ENCODE peak calls at places on chromosomes 5 and 9, in four cellular contexts. R is K562, J is HepG2, D is GM12878. V is an unnamed sample.

GRCh38 chr5:85868070-85868469 is 749.7 kb upstream of the COX7C start:
- DNase-seq in D (no peak), J (peak; percentile 49), R (no peak), V (no peak)

GRCh38 chr5:179343021-179343781 is 2.1 kb downstream of the ADAMTS2 start:
- DNase-seq in R (no peak), D (no peak), J (no peak), V (no peak)

GRCh38 chr9:77455312-77455927 is 192.7 kb downstream of the GNA14 start:
- DNase-seq in D (no peak), J (peak; percentile 33), R (no peak), V (peak; percentile 65)

GRCh38 chr5:61307611-61308010 is 24.4 kb upstream of the ZSWIM6 start:
- DNase-seq in R (no peak), D (no peak), J (no peak), V (no peak)

GRCh38 chr9:22863736-22864135 is 417.1 kb downstream of the DMRTA1 start:
- DNase-seq in J (no peak), D (no peak), R (no peak), V (no peak)

GRCh38 chr9:93096131-93096802 is at the start of gene CARD19:
- DNase-seq in D (no peak), J (no peak), R (no peak), V (peak; percentile 35)

GRCh38 chr5:132183723-132184122 is 43.9 kb downstream of the P4HA2 start:
- DNase-seq in J (no peak), R (no peak), D (no peak), V (no peak)

GRCh38 chr9:17031546-17031945 is 103.3 kb upstream of the CNTLN start:
- DNase-seq in R (no peak), J (no peak), D (no peak), V (no peak)

GRCh38 chr5:147382776-147383175 is 127.1 kb downstream of the DPYSL3 start:
- DNase-seq in J (no peak), D (no peak), R (no peak), V (no peak)

GRCh38 chr5:219492-219891 is 1.4 kb downstream of the SDHA start:
- DNase-seq in D (no peak), J (no peak), R (no peak), V (no peak)

GRCh38 chr9:4555251-4555650 is 65.0 kb downstream of the SLC1A1 start:
- DNase-seq in R (no peak), D (no peak), J (no peak), V (no peak)

GRCh38 chr9:33697171-33697570 is 98.2 kb upstream of the PRSS3 start:
- DNase-seq in D (no peak), J (no peak), R (no peak), V (no peak)

GRCh38 chr5:97846646-97847045 is 663.6 kb upstream of the RIOK2 start:
- DNase-seq in D (no peak), J (no peak), R (no peak), V (no peak)

GRCh38 chr5:41415242-41415641 is 95.2 kb downstream of the PLCXD3 start:
- DNase-seq in J (no peak), R (no peak), D (no peak), V (no peak)

GRCh38 chr5:1127991-1128785 is 16.3 kb upstream of the SLC12A7 start:
- DNase-seq in R (no peak), J (no peak), D (no peak), V (no peak)

DNA sequence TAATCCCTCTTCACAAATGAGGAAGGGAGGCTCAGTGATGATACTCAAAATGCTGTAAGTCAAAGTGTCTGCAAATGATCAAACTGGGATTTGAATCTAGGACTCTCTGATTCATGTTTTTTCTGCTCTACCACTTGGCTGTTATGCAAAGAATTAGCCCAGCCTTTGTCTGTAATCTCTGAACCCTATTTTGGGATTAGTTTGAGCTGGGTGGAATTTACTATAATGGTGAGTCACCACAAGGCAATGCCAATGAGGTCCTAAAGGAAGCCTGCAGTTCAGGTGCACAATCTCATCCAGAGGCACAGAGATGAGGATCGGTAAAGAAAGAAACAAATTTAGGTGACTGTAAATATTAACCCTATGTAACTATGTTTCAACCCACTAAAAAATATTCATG is 29.2 kb downstream of the RFK start:
- DNase-seq in J (peak; percentile 78), R (no peak), D (no peak), V (no peak)
- TF ChIP-seq FOXK2 in J (no peak), R (no peak), D (no peak), V (no peak)

GRCh38 chr9:2180171-2180570 is 165.0 kb downstream of the SMARCA2 start:
- DNase-seq in J (no peak), R (no peak), D (no peak), V (no peak)

GRCh38 chr9:2178034-2178734 is 163.0 kb downstream of the SMARCA2 start:
- DNase-seq in D (no peak), R (no peak), J (no peak), V (no peak)

GRCh38 chr9:2181794-2182193 is 166.6 kb downstream of the SMARCA2 start:
- DNase-seq in R (peak; percentile 25), J (no peak), D (no peak), V (peak; percentile 20)

GRCh38 chr9:2180704-2181103 is 165.6 kb downstream of the SMARCA2 start:
- DNase-seq in J (no peak), D (no peak), R (no peak), V (no peak)

GRCh38 chr9:2179557-2179956 is 164.4 kb downstream of the SMARCA2 start:
- DNase-seq in R (no peak), D (no peak), J (no peak), V (no peak)
- TF ChIP-seq FOXK2 in R (no peak), D (no peak), J (no peak), V (no peak)

DNA sequence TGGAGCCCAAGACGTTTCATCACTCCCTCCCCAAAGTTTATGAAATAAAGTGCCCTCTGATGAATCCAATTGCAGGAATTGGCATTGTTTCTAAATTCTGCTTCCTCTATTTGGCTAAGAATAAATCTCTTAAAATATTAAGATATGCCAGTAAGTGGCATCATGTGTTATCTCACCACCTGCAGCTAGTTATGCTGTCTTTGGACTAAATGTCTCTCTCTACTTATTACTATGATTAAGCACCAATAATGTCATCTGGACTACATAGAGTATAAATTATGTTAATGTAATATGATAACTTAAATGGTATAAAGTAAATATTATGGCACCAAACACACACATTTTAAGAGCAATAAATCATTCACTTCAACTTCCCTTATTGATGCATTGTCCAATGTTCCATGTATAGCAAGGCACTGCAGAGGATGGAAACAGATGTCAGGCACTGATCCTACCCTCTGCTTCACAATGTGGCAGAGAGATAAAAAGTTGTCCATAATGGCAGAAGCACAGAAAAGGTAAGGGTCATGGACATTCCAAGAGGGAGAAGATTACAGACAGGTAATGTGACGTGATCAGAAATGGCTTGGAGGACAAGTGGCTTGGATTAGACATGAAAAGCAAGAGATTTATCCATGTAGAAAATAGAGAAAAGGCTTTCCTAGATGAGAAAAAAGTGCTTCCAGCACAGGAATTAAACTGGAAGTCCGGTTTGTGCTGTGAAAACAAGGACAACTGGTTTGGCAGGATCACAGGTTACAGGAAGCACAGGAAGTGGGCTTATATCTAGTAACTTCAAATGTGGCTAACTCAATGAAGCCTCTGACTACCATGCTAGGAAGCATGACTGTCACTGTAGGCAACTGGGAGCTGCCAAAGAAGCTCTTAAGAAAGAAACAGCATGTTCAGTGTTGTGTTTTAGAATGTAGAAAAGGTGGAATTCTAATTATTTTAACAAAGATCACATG is 26.7 kb downstream of the MARCHF11 start:
- DNase-seq in R (no peak), D (no peak), J (no peak), V (no peak)
- TF ChIP-seq FOXK2 in R (no peak), D (no peak), J (no peak), V (no peak)

GRCh38 chr5:135944967-135945560 is 9.7 kb downstream of the LECT2 start:
- DNase-seq in J (peak; percentile 86), R (peak; percentile 32), D (no peak), V (peak; percentile 46)
- TF ChIP-seq FOXK2 in J (no peak), R (no peak), D (no peak), V (no peak)

GRCh38 chr9:120942186-120943001 is 15.8 kb upstream of the TRAF1 start:
- DNase-seq in R (no peak), J (no peak), D (no peak), V (no peak)
- TF ChIP-seq FOXK2 in R (no peak), J (no peak), D (no peak), V (no peak)

GRCh38 chr5:111790295-111790694 is 33.3 kb upstream of the NREP start:
- DNase-seq in R (no peak), D (no peak), J (no peak), V (no peak)

GRCh38 chr5:111787006-111787405 is 30.0 kb upstream of the NREP start:
- DNase-seq in D (no peak), J (no peak), R (no peak), V (no peak)

GRCh38 chr5:111795142-111795541 is 38.1 kb upstream of the NREP start:
- DNase-seq in J (no peak), D (no peak), R (no peak), V (no peak)

DNA sequence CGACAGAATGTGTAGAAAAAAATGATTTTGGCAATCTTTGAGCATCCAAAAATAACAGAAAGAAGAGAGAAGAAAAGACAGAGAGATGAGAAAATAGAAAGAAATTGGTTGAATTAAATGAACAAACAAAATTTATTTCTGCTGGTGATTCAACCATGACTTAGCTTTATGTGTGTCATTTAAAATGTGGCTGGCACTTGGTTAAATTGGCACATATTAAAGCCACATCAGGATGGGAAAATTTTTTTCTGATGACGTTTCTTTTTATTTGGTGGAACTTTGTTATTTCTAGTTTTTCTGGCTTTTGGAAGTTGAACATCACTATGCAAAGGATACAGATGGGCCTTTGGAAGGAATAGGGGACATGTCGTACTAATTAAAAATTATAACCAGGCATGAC is 35.7 kb upstream of the NREP start:
- DNase-seq in J (no peak), R (no peak), D (no peak), V (no peak)
- TF ChIP-seq FOXK2 in J (no peak), R (no peak), D (no peak), V (no peak)

GRCh38 chr5:173590436-173591299 is 25.8 kb downstream of the BOD1 start:
- DNase-seq in D (no peak), R (no peak), J (no peak), V (no peak)

GRCh38 chr5:173595826-173596225 is 20.6 kb downstream of the BOD1 start:
- DNase-seq in R (no peak), D (no peak), J (no peak), V (no peak)

GRCh38 chr5:173591300-173591622 is 25.2 kb downstream of the BOD1 start:
- DNase-seq in R (no peak), D (no peak), J (no peak), V (no peak)

GRCh38 chr5:173594061-173594460 is 22.4 kb downstream of the BOD1 start:
- DNase-seq in J (no peak), D (no peak), R (no peak), V (no peak)

DNA sequence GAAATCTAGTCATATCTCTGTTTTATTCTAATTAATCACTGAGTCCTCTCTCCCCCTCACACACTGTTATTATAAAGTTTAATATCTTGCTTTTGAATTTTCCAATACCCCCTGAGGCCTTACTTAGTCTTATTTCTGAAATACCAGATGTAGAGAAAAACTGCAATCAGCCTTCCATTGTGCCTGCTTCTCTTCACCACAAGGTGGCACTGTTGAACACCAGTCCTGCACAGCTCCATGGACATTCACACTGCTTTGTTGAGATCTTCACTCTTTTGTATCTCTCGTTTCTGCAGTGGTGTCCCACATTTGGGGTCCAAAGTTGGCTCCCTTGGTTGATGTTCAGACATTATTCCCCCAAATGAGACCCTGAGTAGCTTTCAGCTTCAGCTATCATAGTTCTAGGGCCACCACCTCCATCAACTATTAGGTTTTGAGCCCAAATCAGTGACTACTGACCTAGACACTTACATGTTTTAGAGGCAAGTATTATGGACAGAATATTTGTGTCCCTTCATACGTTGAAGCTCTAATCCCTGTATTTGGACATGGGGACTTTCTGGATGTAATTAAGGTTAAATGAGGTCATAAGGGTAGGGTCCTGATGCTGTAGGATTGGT is 24.3 kb downstream of the BOD1 start:
- DNase-seq in J (no peak), D (no peak), R (peak; percentile 48), V (peak; percentile 41)
- TF ChIP-seq FOXK2 in J (no peak), D (no peak), R (no peak), V (no peak)

GRCh38 chr9:127808347-127809001 is 5.8 kb downstream of the FPGS start:
- DNase-seq in R (no peak), J (no peak), D (no peak), V (no peak)
- TF ChIP-seq FOXK2 in R (no peak), J (no peak), D (no peak), V (no peak)

V was measured in HEK293T.